ENCODE peak calls at places on chromosomes 16 and 17, in four cellular contexts. S is fibroblast of lung; M is neural progenitor cell; D is CD4-positive, alpha-beta T cell. F is an unnamed sample.

GRCh38 chr16:67562918-67563707 is 787 bp downstream of the CTCF start:
- DNase-seq in S (peak; percentile 57), M (peak; percentile 92), D (peak; percentile 51), F (peak; percentile 33)

GRCh38 chr17:76266244-76266938 is 1.2 kb downstream of the UBALD2 start:
- DNase-seq in S (peak; percentile 32), M (no peak), D (no peak), F (no peak)

GRCh38 chr17:76182016-76182764 is 41.1 kb upstream of the FOXJ1 start:
- DNase-seq in S (peak; percentile 79), M (peak; percentile 87), D (peak; percentile 91), F (peak; percentile 90)

GRCh38 chr17:30380643-30381419 is 2.1 kb downstream of the CPD start:
- DNase-seq in S (no peak), M (no peak), D (no peak), F (no peak)

GRCh38 chr17:35243459-35244204 is 760 bp downstream of the SLFN5 start:
- DNase-seq in S (peak; percentile 71), M (peak; percentile 57), D (peak; percentile 44), F (peak; percentile 69)

GRCh38 chr17:80146121-80147034 is 550 bp downstream of the EIF4A3 start:
- DNase-seq in S (peak; percentile 18), M (peak; percentile 75), D (no peak), F (no peak)

GRCh38 chr17:67280279-67280678 is 35.3 kb upstream of the HELZ start:
- DNase-seq in S (peak; percentile 19), M (no peak), D (no peak), F (no peak)

GRCh38 chr17:31511583-31511982 is 120.1 kb downstream of the RAB11FIP4 start:
- DNase-seq in S (no peak), M (no peak), D (no peak), F (no peak)

GRCh38 chr17:49597928-49598655 is 22.4 kb downstream of the NXPH3 start:
- DNase-seq in S (no peak), M (no peak), D (no peak), F (no peak)

GRCh38 chr17:38429476-38430100 is 1.3 kb downstream of the ARHGAP23 start:
- DNase-seq in S (no peak), M (no peak), D (no peak), F (no peak)

GRCh38 chr17:32298298-32298697 is 32.7 kb downstream of the RHBDL3 start:
- DNase-seq in S (no peak), M (no peak), D (no peak), F (no peak)

GRCh38 chr17:3838206-3838605 is 7.8 kb downstream of the NCBP3 start:
- DNase-seq in S (no peak), M (no peak), D (no peak), F (no peak)

GRCh38 chr17:12492450-12492849 is 173.2 kb upstream of the MYOCD start:
- DNase-seq in S (peak; percentile 30), M (no peak), D (no peak), F (no peak)

GRCh38 chr16:84815446-84815845 is 4.3 kb upstream of the CRISPLD2 start:
- DNase-seq in S (no peak), M (no peak), D (no peak), F (no peak)

GRCh38 chr16:53542283-53542682 is 39.3 kb upstream of the AKTIP start:
- DNase-seq in S (no peak), M (no peak), D (no peak), F (no peak)

GRCh38 chr17:69734656-69735055 is 320.2 kb downstream of the MAP2K6 start:
- DNase-seq in S (peak; percentile 61), M (no peak), D (no peak), F (peak; percentile 27)

GRCh38 chr17:62178579-62178978 is 113.5 kb upstream of the MED13 start:
- DNase-seq in S (peak; percentile 25), M (no peak), D (no peak), F (peak; percentile 18)

GRCh38 chr16:85138825-85139627 is 26.8 kb upstream of the CIBAR2 start:
- DNase-seq in S (no peak), M (no peak), D (no peak), F (no peak)

GRCh38 chr16:65044861-65045260 is 77.0 kb downstream of the CDH11 start:
- DNase-seq in S (peak; percentile 93), M (no peak), D (no peak), F (peak; percentile 70)

GRCh38 chr17:3531266-3532101 is 26.1 kb downstream of the TRPV3 start:
- DNase-seq in S (no peak), M (no peak), D (no peak), F (no peak)